ENCODE peak calls at places on chromosomes 16 and 17, in ten cellular contexts. One of them, this sample, is unnamed.

GRCh38 chr17:6343191-6343590 is 91.7 kb downstream of the AIPL1 start:
- DNase-seq in right atrium auricular region: no peak
- DNase-seq in heart right ventricle: no peak
- DNase-seq in pancreas: no peak
- DNase-seq in Peyer's patch: no peak
- DNase-seq in astrocyte: no peak
- DNase-seq in transverse colon: no peak
- DNase-seq in uterus: no peak
- DNase-seq in mammary epithelial cell: no peak
- DNase-seq in HCT116: no peak
- DNase-seq in this sample: no peak

GRCh38 chr17:68440526-68440925 is 16.8 kb downstream of the WIPI1 start:
- DNase-seq in right atrium auricular region: no peak
- DNase-seq in heart right ventricle: no peak
- DNase-seq in pancreas: no peak
- DNase-seq in Peyer's patch: no peak
- DNase-seq in astrocyte: no peak
- DNase-seq in transverse colon: no peak
- DNase-seq in uterus: no peak
- DNase-seq in mammary epithelial cell: no peak
- DNase-seq in HCT116: no peak
- DNase-seq in this sample: no peak

GRCh38 chr17:71969500-71969899 is 151.3 kb upstream of the SOX9 start:
- DNase-seq in right atrium auricular region: no peak
- DNase-seq in heart right ventricle: no peak
- DNase-seq in pancreas: no peak
- DNase-seq in Peyer's patch: no peak
- DNase-seq in astrocyte: no peak
- DNase-seq in transverse colon: no peak
- DNase-seq in uterus: no peak
- DNase-seq in mammary epithelial cell: no peak
- DNase-seq in HCT116: no peak
- DNase-seq in this sample: no peak

GRCh38 chr16:52068447-52069074 is 478.4 kb downstream of the TOX3 start:
- DNase-seq in right atrium auricular region: no peak
- DNase-seq in heart right ventricle: no peak
- DNase-seq in pancreas: peak; percentile 24
- DNase-seq in Peyer's patch: no peak
- DNase-seq in astrocyte: no peak
- DNase-seq in transverse colon: peak; percentile 41
- DNase-seq in uterus: no peak
- DNase-seq in mammary epithelial cell: peak; percentile 10
- DNase-seq in HCT116: no peak
- DNase-seq in this sample: peak; percentile 66

GRCh38 chr16:88385831-88386815 is 3.4 kb downstream of the ZNF469 start:
- DNase-seq in right atrium auricular region: no peak
- DNase-seq in heart right ventricle: no peak
- DNase-seq in pancreas: no peak
- DNase-seq in Peyer's patch: no peak
- DNase-seq in astrocyte: no peak
- DNase-seq in transverse colon: no peak
- DNase-seq in uterus: no peak
- DNase-seq in mammary epithelial cell: no peak
- DNase-seq in HCT116: no peak
- DNase-seq in this sample: no peak

GRCh38 chr16:57150682-57151330 is 35.0 kb downstream of the PSME3IP1 start:
- DNase-seq in right atrium auricular region: no peak
- DNase-seq in heart right ventricle: no peak
- DNase-seq in pancreas: no peak
- DNase-seq in Peyer's patch: no peak
- DNase-seq in astrocyte: peak; percentile 61
- DNase-seq in transverse colon: no peak
- DNase-seq in uterus: no peak
- DNase-seq in mammary epithelial cell: no peak
- DNase-seq in HCT116: no peak
- DNase-seq in this sample: no peak

GRCh38 chr16:85334718-85335583 is 222.7 kb upstream of the CIBAR2 start:
- DNase-seq in right atrium auricular region: no peak
- DNase-seq in heart right ventricle: no peak
- DNase-seq in pancreas: peak; percentile 78
- DNase-seq in Peyer's patch: no peak
- DNase-seq in astrocyte: peak; percentile 47
- DNase-seq in transverse colon: peak; percentile 88
- DNase-seq in uterus: no peak
- DNase-seq in mammary epithelial cell: no peak
- DNase-seq in HCT116: no peak
- DNase-seq in this sample: peak; percentile 15

GRCh38 chr17:6314311-6314710 is 120.6 kb downstream of the AIPL1 start:
- DNase-seq in right atrium auricular region: no peak
- DNase-seq in heart right ventricle: no peak
- DNase-seq in pancreas: no peak
- DNase-seq in Peyer's patch: no peak
- DNase-seq in astrocyte: no peak
- DNase-seq in transverse colon: no peak
- DNase-seq in uterus: no peak
- DNase-seq in mammary epithelial cell: no peak
- DNase-seq in HCT116: no peak
- DNase-seq in this sample: no peak

GRCh38 chr17:11986939-11987329 is 10.3 kb downstream of the ZNF18 start:
- DNase-seq in right atrium auricular region: no peak
- DNase-seq in heart right ventricle: peak; percentile 5
- DNase-seq in pancreas: no peak
- DNase-seq in Peyer's patch: no peak
- DNase-seq in astrocyte: peak; percentile 36
- DNase-seq in transverse colon: no peak
- DNase-seq in uterus: no peak
- DNase-seq in mammary epithelial cell: peak; percentile 47
- DNase-seq in HCT116: peak; percentile 32
- DNase-seq in this sample: peak; percentile 66

GRCh38 chr16:55207679-55208294 is 116.2 kb upstream of the IRX6 start:
- DNase-seq in right atrium auricular region: no peak
- DNase-seq in heart right ventricle: no peak
- DNase-seq in pancreas: no peak
- DNase-seq in Peyer's patch: no peak
- DNase-seq in astrocyte: no peak
- DNase-seq in transverse colon: no peak
- DNase-seq in uterus: no peak
- DNase-seq in mammary epithelial cell: no peak
- DNase-seq in HCT116: no peak
- DNase-seq in this sample: no peak

DNA sequence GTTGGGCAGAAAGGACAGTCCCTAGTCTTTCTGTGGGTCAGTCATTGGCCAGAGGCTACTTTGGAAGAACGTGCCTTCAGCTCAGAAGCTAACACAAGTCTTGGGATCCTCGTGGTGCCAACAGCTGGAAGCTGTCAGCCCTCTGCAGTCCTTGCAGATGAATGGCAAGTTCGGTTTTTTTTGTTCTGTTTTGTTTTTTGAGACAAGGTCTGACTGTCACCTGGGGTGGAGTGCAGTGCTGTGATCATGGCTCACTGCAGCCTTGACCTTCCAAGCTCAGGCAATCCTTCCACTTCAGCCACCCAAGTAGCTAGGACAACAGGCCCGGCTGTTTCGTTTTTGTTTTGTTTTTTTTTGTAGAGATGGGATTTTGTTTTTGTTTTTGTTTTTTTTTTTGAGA is 149.4 kb downstream of the SPECC1 start:
- DNase-seq in right atrium auricular region: no peak
- DNase-seq in heart right ventricle: no peak
- DNase-seq in pancreas: no peak
- DNase-seq in Peyer's patch: no peak
- DNase-seq in astrocyte: no peak
- DNase-seq in transverse colon: no peak
- DNase-seq in uterus: no peak
- DNase-seq in mammary epithelial cell: no peak
- DNase-seq in HCT116: no peak
- DNase-seq in this sample: no peak
- TF ChIP-seq CTCF in right atrium auricular region: no peak
- TF ChIP-seq CTCF in heart right ventricle: no peak
- TF ChIP-seq CTCF in pancreas: no peak
- TF ChIP-seq CTCF in Peyer's patch: no peak
- TF ChIP-seq CTCF in astrocyte: no peak
- TF ChIP-seq CTCF in transverse colon: no peak
- TF ChIP-seq CTCF in uterus: no peak
- TF ChIP-seq CTCF in mammary epithelial cell: no peak
- TF ChIP-seq CTCF in HCT116: no peak
- TF ChIP-seq CTCF in this sample: no peak

GRCh38 chr16:81681311-81681710 is 97.8 kb upstream of the PLCG2 start:
- DNase-seq in right atrium auricular region: no peak
- DNase-seq in heart right ventricle: no peak
- DNase-seq in pancreas: no peak
- DNase-seq in Peyer's patch: no peak
- DNase-seq in astrocyte: no peak
- DNase-seq in transverse colon: no peak
- DNase-seq in uterus: no peak
- DNase-seq in mammary epithelial cell: no peak
- DNase-seq in HCT116: no peak
- DNase-seq in this sample: no peak
- H3K36me3 ChIP-seq in right atrium auricular region: peaks cover 9% of the 10 kb centered on the region
- H3K36me3 ChIP-seq in heart right ventricle: no peaks in the 10 kb centered on the region
- H3K36me3 ChIP-seq in pancreas: no peaks in the 10 kb centered on the region
- H3K36me3 ChIP-seq in Peyer's patch: no peaks in the 10 kb centered on the region
- H3K36me3 ChIP-seq in astrocyte: no peaks in the 10 kb centered on the region
- H3K36me3 ChIP-seq in transverse colon: no peaks in the 10 kb centered on the region
- H3K36me3 ChIP-seq in uterus: no peaks in the 10 kb centered on the region
- H3K36me3 ChIP-seq in mammary epithelial cell: peaks cover 12% of the 10 kb centered on the region
- H3K36me3 ChIP-seq in HCT116: peaks cover 2% of the 10 kb centered on the region
- H3K36me3 ChIP-seq in this sample: peaks cover 35% of the 10 kb centered on the region

GRCh38 chr17:50866261-50866949 is at the start of gene TOB1:
- DNase-seq in right atrium auricular region: peak; percentile 97
- DNase-seq in heart right ventricle: peak; percentile 98
- DNase-seq in pancreas: peak; percentile 99
- DNase-seq in Peyer's patch: peak; percentile 95
- DNase-seq in astrocyte: peak; percentile 92
- DNase-seq in transverse colon: peak; percentile 99
- DNase-seq in uterus: peak; percentile 97
- DNase-seq in mammary epithelial cell: peak; percentile 98
- DNase-seq in HCT116: peak; percentile 96
- DNase-seq in this sample: peak; percentile 92

GRCh38 chr17:50867856-50868438 is 1.8 kb upstream of the TOB1 start:
- DNase-seq in right atrium auricular region: no peak
- DNase-seq in heart right ventricle: no peak
- DNase-seq in pancreas: no peak
- DNase-seq in Peyer's patch: no peak
- DNase-seq in astrocyte: peak; percentile 75
- DNase-seq in transverse colon: no peak
- DNase-seq in uterus: no peak
- DNase-seq in mammary epithelial cell: no peak
- DNase-seq in HCT116: no peak
- DNase-seq in this sample: no peak

GRCh38 chr17:50866950-50867855 is 1.0 kb upstream of the TOB1 start:
- DNase-seq in right atrium auricular region: peak; percentile 99
- DNase-seq in heart right ventricle: peak; percentile 97
- DNase-seq in pancreas: peak; percentile 99
- DNase-seq in Peyer's patch: peak; percentile 95
- DNase-seq in astrocyte: peak; percentile 91
- DNase-seq in transverse colon: peak; percentile 96
- DNase-seq in uterus: peak; percentile 94
- DNase-seq in mammary epithelial cell: peak; percentile 97
- DNase-seq in HCT116: peak; percentile 97
- DNase-seq in this sample: peak; percentile 96

GRCh38 chr17:50865868-50866260 is 290 bp downstream of the TOB1 start:
- DNase-seq in right atrium auricular region: no peak
- DNase-seq in heart right ventricle: no peak
- DNase-seq in pancreas: no peak
- DNase-seq in Peyer's patch: no peak
- DNase-seq in astrocyte: no peak
- DNase-seq in transverse colon: no peak
- DNase-seq in uterus: no peak
- DNase-seq in mammary epithelial cell: no peak
- DNase-seq in HCT116: no peak
- DNase-seq in this sample: no peak

DNA sequence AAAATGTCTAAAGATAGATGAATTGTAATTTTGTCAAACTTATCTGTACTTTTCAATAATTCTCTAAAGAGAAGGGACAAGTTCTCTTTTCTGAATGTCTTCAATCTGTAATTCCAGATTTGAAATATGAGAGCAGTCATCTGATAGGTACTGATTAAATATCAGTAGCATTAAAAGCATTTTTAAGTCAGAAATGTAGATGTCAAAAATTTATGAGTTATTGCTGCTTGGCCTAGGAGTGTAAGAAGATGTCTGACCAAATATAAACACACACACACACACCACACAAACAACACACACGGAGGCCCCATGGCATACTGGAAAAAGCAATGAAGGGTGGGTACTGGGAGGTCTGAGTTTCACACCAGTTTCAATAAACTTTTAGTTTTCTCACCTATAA is 2.4 kb upstream of the TOB1 start:
- DNase-seq in right atrium auricular region: no peak
- DNase-seq in heart right ventricle: no peak
- DNase-seq in pancreas: no peak
- DNase-seq in Peyer's patch: no peak
- DNase-seq in astrocyte: no peak
- DNase-seq in transverse colon: no peak
- DNase-seq in uterus: no peak
- DNase-seq in mammary epithelial cell: no peak
- DNase-seq in HCT116: no peak
- DNase-seq in this sample: no peak
- H3K4me3 ChIP-seq in right atrium auricular region: no peak overlapping the region
- H3K4me3 ChIP-seq in heart right ventricle: peak overlapping the region; percentile 89
- H3K4me3 ChIP-seq in pancreas: no peak overlapping the region
- H3K4me3 ChIP-seq in Peyer's patch: peak overlapping the region; percentile 96
- H3K4me3 ChIP-seq in astrocyte: no peak overlapping the region
- H3K4me3 ChIP-seq in transverse colon: peak overlapping the region; percentile 96
- H3K4me3 ChIP-seq in uterus: no peak overlapping the region
- H3K4me3 ChIP-seq in mammary epithelial cell: peak overlapping the region; percentile 69
- H3K4me3 ChIP-seq in HCT116: peak overlapping the region; percentile 70
- H3K4me3 ChIP-seq in this sample: no peak overlapping the region

GRCh38 chr17:45895969-45896793 is 1.8 kb downstream of the MAPT start:
- DNase-seq in right atrium auricular region: no peak
- DNase-seq in heart right ventricle: no peak
- DNase-seq in pancreas: no peak
- DNase-seq in Peyer's patch: no peak
- DNase-seq in astrocyte: no peak
- DNase-seq in transverse colon: no peak
- DNase-seq in uterus: no peak
- DNase-seq in mammary epithelial cell: peak; percentile 29
- DNase-seq in HCT116: no peak
- DNase-seq in this sample: no peak

GRCh38 chr17:45895304-45895968 is 1.1 kb downstream of the MAPT start:
- DNase-seq in right atrium auricular region: no peak
- DNase-seq in heart right ventricle: no peak
- DNase-seq in pancreas: peak; percentile 24
- DNase-seq in Peyer's patch: no peak
- DNase-seq in astrocyte: no peak
- DNase-seq in transverse colon: no peak
- DNase-seq in uterus: no peak
- DNase-seq in mammary epithelial cell: peak; percentile 45
- DNase-seq in HCT116: no peak
- DNase-seq in this sample: no peak

GRCh38 chr17:45896803-45897693 is 2.7 kb downstream of the MAPT start:
- DNase-seq in right atrium auricular region: no peak
- DNase-seq in heart right ventricle: no peak
- DNase-seq in pancreas: no peak
- DNase-seq in Peyer's patch: no peak
- DNase-seq in astrocyte: no peak
- DNase-seq in transverse colon: no peak
- DNase-seq in uterus: no peak
- DNase-seq in mammary epithelial cell: peak; percentile 10
- DNase-seq in HCT116: no peak
- DNase-seq in this sample: no peak

GRCh38 chr17:45893725-45894021 is 681 bp upstream of the MAPT start:
- DNase-seq in right atrium auricular region: no peak
- DNase-seq in heart right ventricle: no peak
- DNase-seq in pancreas: no peak
- DNase-seq in Peyer's patch: no peak
- DNase-seq in astrocyte: no peak
- DNase-seq in transverse colon: no peak
- DNase-seq in uterus: no peak
- DNase-seq in mammary epithelial cell: no peak
- DNase-seq in HCT116: no peak
- DNase-seq in this sample: no peak

GRCh38 chr17:45894022-45894784 is at the start of gene MAPT:
- DNase-seq in right atrium auricular region: peak; percentile 84
- DNase-seq in heart right ventricle: peak; percentile 90
- DNase-seq in pancreas: peak; percentile 88
- DNase-seq in Peyer's patch: peak; percentile 60
- DNase-seq in astrocyte: peak; percentile 79
- DNase-seq in transverse colon: peak; percentile 88
- DNase-seq in uterus: peak; percentile 82
- DNase-seq in mammary epithelial cell: peak; percentile 87
- DNase-seq in HCT116: peak; percentile 93
- DNase-seq in this sample: peak; percentile 80
- TF ChIP-seq CTCF in right atrium auricular region: peak; percentile 99
- TF ChIP-seq CTCF in heart right ventricle: peak; percentile 99
- TF ChIP-seq CTCF in pancreas: peak; percentile 99
- TF ChIP-seq CTCF in Peyer's patch: peak; percentile 88
- TF ChIP-seq CTCF in astrocyte: peak; percentile 60
- TF ChIP-seq CTCF in transverse colon: peak; percentile 88
- TF ChIP-seq CTCF in uterus: peak; percentile 98
- TF ChIP-seq CTCF in mammary epithelial cell: peak; percentile 71
- TF ChIP-seq CTCF in HCT116: peak; percentile 55
- TF ChIP-seq CTCF in this sample: peak; percentile 87